ENCODE peak calls at places on chromosome 22, in nine cellular contexts. One of them, this sample, is unnamed.

GRCh38 chr22:22235564-22235963 is 9.0 kb upstream of the VPREB1 start:
- DNase-seq in A549: no peak
- DNase-seq in ovary: no peak
- DNase-seq in lower leg skin: no peak
- DNase-seq in GM12891: peak; percentile 50
- DNase-seq in thyroid gland: peak; percentile 53
- DNase-seq in erythroblast: peak; percentile 59
- DNase-seq in right lobe of liver: no peak
- DNase-seq in body of pancreas: peak; percentile 35
- DNase-seq in this sample: no peak

GRCh38 chr22:49103314-49104052 is 724.2 kb downstream of the BRD1 start:
- DNase-seq in erythroblast: no peak
- DNase-seq in GM12891: no peak
- DNase-seq in body of pancreas: no peak
- DNase-seq in right lobe of liver: no peak
- DNase-seq in ovary: no peak
- DNase-seq in lower leg skin: no peak
- DNase-seq in A549: no peak
- DNase-seq in thyroid gland: no peak
- DNase-seq in this sample: no peak

GRCh38 chr22:43272301-43272700 is 70.9 kb downstream of the SCUBE1 start:
- DNase-seq in lower leg skin: no peak
- DNase-seq in right lobe of liver: no peak
- DNase-seq in body of pancreas: no peak
- DNase-seq in ovary: peak; percentile 64
- DNase-seq in erythroblast: no peak
- DNase-seq in thyroid gland: no peak
- DNase-seq in A549: no peak
- DNase-seq in GM12891: no peak
- DNase-seq in this sample: no peak

GRCh38 chr22:40009231-40009769 is 14.5 kb downstream of the FAM83F start:
- DNase-seq in A549: no peak
- DNase-seq in body of pancreas: peak; percentile 52
- DNase-seq in erythroblast: peak; percentile 76
- DNase-seq in right lobe of liver: no peak
- DNase-seq in lower leg skin: no peak
- DNase-seq in thyroid gland: peak; percentile 64
- DNase-seq in GM12891: no peak
- DNase-seq in ovary: no peak
- DNase-seq in this sample: no peak

GRCh38 chr22:24208012-24208749 is 26.9 kb downstream of the SUSD2 start:
- DNase-seq in A549: peak; percentile 85
- DNase-seq in GM12891: no peak
- DNase-seq in erythroblast: no peak
- DNase-seq in ovary: no peak
- DNase-seq in right lobe of liver: no peak
- DNase-seq in lower leg skin: peak; percentile 62
- DNase-seq in body of pancreas: peak; percentile 74
- DNase-seq in thyroid gland: peak; percentile 67
- DNase-seq in this sample: no peak

GRCh38 chr22:46547883-46548244 is 10.4 kb upstream of the CELSR1 start:
- DNase-seq in right lobe of liver: peak; percentile 87
- DNase-seq in body of pancreas: peak; percentile 45
- DNase-seq in ovary: no peak
- DNase-seq in lower leg skin: peak; percentile 88
- DNase-seq in erythroblast: no peak
- DNase-seq in A549: no peak
- DNase-seq in thyroid gland: peak; percentile 39
- DNase-seq in GM12891: no peak
- DNase-seq in this sample: peak; percentile 83

GRCh38 chr22:17922925-17923898 is 101.1 kb downstream of the MICAL3 start:
- DNase-seq in lower leg skin: no peak
- DNase-seq in A549: no peak
- DNase-seq in ovary: no peak
- DNase-seq in body of pancreas: peak; percentile 48
- DNase-seq in thyroid gland: peak; percentile 81
- DNase-seq in right lobe of liver: peak; percentile 45
- DNase-seq in GM12891: no peak
- DNase-seq in erythroblast: no peak
- DNase-seq in this sample: no peak

GRCh38 chr22:20808844-20809243 is 34.9 kb downstream of the SERPIND1 start:
- DNase-seq in ovary: no peak
- DNase-seq in A549: no peak
- DNase-seq in body of pancreas: no peak
- DNase-seq in erythroblast: no peak
- DNase-seq in GM12891: no peak
- DNase-seq in right lobe of liver: no peak
- DNase-seq in thyroid gland: no peak
- DNase-seq in lower leg skin: no peak
- DNase-seq in this sample: no peak

GRCh38 chr22:16953206-16954059 is 54.6 kb downstream of the GAB4 start:
- DNase-seq in GM12891: no peak
- DNase-seq in right lobe of liver: no peak
- DNase-seq in A549: no peak
- DNase-seq in body of pancreas: no peak
- DNase-seq in ovary: no peak
- DNase-seq in lower leg skin: no peak
- DNase-seq in erythroblast: no peak
- DNase-seq in thyroid gland: no peak
- DNase-seq in this sample: no peak

GRCh38 chr22:17373839-17374238 is 4.6 kb downstream of the CECR2 start:
- DNase-seq in thyroid gland: no peak
- DNase-seq in ovary: no peak
- DNase-seq in A549: no peak
- DNase-seq in GM12891: no peak
- DNase-seq in lower leg skin: no peak
- DNase-seq in erythroblast: no peak
- DNase-seq in right lobe of liver: no peak
- DNase-seq in body of pancreas: no peak
- DNase-seq in this sample: no peak

GRCh38 chr22:20563941-20564371 is 56.5 kb downstream of the MED15 start:
- DNase-seq in erythroblast: no peak
- DNase-seq in right lobe of liver: no peak
- DNase-seq in body of pancreas: no peak
- DNase-seq in A549: no peak
- DNase-seq in lower leg skin: no peak
- DNase-seq in thyroid gland: no peak
- DNase-seq in ovary: no peak
- DNase-seq in GM12891: no peak
- DNase-seq in this sample: no peak

GRCh38 chr22:22863001-22863400 is 24.6 kb upstream of the IGLL5 start:
- DNase-seq in lower leg skin: no peak
- DNase-seq in thyroid gland: no peak
- DNase-seq in ovary: no peak
- DNase-seq in A549: no peak
- DNase-seq in GM12891: no peak
- DNase-seq in erythroblast: no peak
- DNase-seq in body of pancreas: no peak
- DNase-seq in right lobe of liver: no peak
- DNase-seq in this sample: no peak

GRCh38 chr22:43740587-43741270 is 71.4 kb downstream of the EFCAB6 start:
- DNase-seq in body of pancreas: no peak
- DNase-seq in ovary: no peak
- DNase-seq in A549: no peak
- DNase-seq in lower leg skin: no peak
- DNase-seq in erythroblast: peak; percentile 14
- DNase-seq in thyroid gland: no peak
- DNase-seq in GM12891: no peak
- DNase-seq in right lobe of liver: no peak
- DNase-seq in this sample: no peak

GRCh38 chr22:11616811-11617210 is 3911.2 kb upstream of the OR11H1 start:
- DNase-seq in right lobe of liver: no peak
- DNase-seq in ovary: no peak
- DNase-seq in body of pancreas: no peak
- DNase-seq in thyroid gland: no peak
- DNase-seq in A549: no peak
- DNase-seq in GM12891: no peak
- DNase-seq in erythroblast: no peak
- DNase-seq in lower leg skin: no peak
- DNase-seq in this sample: no peak

GRCh38 chr22:49961601-49962011 is 1.0 kb downstream of the PIM3 start:
- DNase-seq in GM12891: no peak
- DNase-seq in thyroid gland: no peak
- DNase-seq in lower leg skin: no peak
- DNase-seq in body of pancreas: no peak
- DNase-seq in A549: no peak
- DNase-seq in ovary: no peak
- DNase-seq in erythroblast: no peak
- DNase-seq in right lobe of liver: peak; percentile 50
- DNase-seq in this sample: peak; percentile 22

GRCh38 chr22:23781533-23781932 is 5.2 kb upstream of the SMARCB1 start:
- DNase-seq in right lobe of liver: no peak
- DNase-seq in body of pancreas: no peak
- DNase-seq in GM12891: no peak
- DNase-seq in erythroblast: no peak
- DNase-seq in ovary: no peak
- DNase-seq in thyroid gland: no peak
- DNase-seq in lower leg skin: peak; percentile 49
- DNase-seq in A549: peak; percentile 37
- DNase-seq in this sample: no peak

GRCh38 chr22:23534851-23535717 is 45.0 kb downstream of the IGLL1 start:
- DNase-seq in A549: no peak
- DNase-seq in erythroblast: no peak
- DNase-seq in body of pancreas: peak; percentile 10
- DNase-seq in lower leg skin: no peak
- DNase-seq in right lobe of liver: no peak
- DNase-seq in ovary: peak; percentile 41
- DNase-seq in thyroid gland: no peak
- DNase-seq in GM12891: no peak
- DNase-seq in this sample: no peak

GRCh38 chr22:40313007-40313406 is 33.3 kb upstream of the ADSL start:
- DNase-seq in body of pancreas: no peak
- DNase-seq in ovary: no peak
- DNase-seq in erythroblast: no peak
- DNase-seq in lower leg skin: no peak
- DNase-seq in thyroid gland: no peak
- DNase-seq in A549: no peak
- DNase-seq in GM12891: no peak
- DNase-seq in right lobe of liver: no peak
- DNase-seq in this sample: no peak

GRCh38 chr22:28051091-28051786 is 132.2 kb upstream of the PITPNB start:
- DNase-seq in right lobe of liver: no peak
- DNase-seq in body of pancreas: no peak
- DNase-seq in GM12891: no peak
- DNase-seq in ovary: no peak
- DNase-seq in A549: no peak
- DNase-seq in thyroid gland: no peak
- DNase-seq in erythroblast: no peak
- DNase-seq in lower leg skin: no peak
- DNase-seq in this sample: no peak

GRCh38 chr22:28920757-28921584 is 37.6 kb downstream of the ZNRF3 start:
- DNase-seq in ovary: no peak
- DNase-seq in right lobe of liver: no peak
- DNase-seq in erythroblast: no peak
- DNase-seq in A549: no peak
- DNase-seq in GM12891: no peak
- DNase-seq in lower leg skin: no peak
- DNase-seq in thyroid gland: no peak
- DNase-seq in body of pancreas: no peak
- DNase-seq in this sample: no peak

GRCh38 chr22:45309422-45310227 is at the start of gene FAM118A:
- DNase-seq in right lobe of liver: peak; percentile 96
- DNase-seq in GM12891: peak; percentile 95
- DNase-seq in thyroid gland: peak; percentile 93
- DNase-seq in ovary: peak; percentile 99
- DNase-seq in A549: peak; percentile 69
- DNase-seq in lower leg skin: peak; percentile 88
- DNase-seq in body of pancreas: peak; percentile 93
- DNase-seq in erythroblast: peak; percentile 98
- DNase-seq in this sample: peak; percentile 96
- TF ChIP-seq POLR2A in right lobe of liver: peak; percentile 81
- TF ChIP-seq POLR2A in GM12891: peak; percentile 79
- TF ChIP-seq POLR2A in thyroid gland: no peak
- TF ChIP-seq POLR2A in ovary: peak; percentile 74
- TF ChIP-seq POLR2A in A549: peak; percentile 74
- TF ChIP-seq POLR2A in lower leg skin: no peak
- TF ChIP-seq POLR2A in body of pancreas: peak; percentile 75
- TF ChIP-seq POLR2A in erythroblast: peak; percentile 81
- TF ChIP-seq POLR2A in this sample: peak; percentile 84

GRCh38 chr22:37745548-37746365 is 48.9 kb downstream of the TRIOBP start:
- DNase-seq in lower leg skin: peak; percentile 84
- DNase-seq in erythroblast: peak; percentile 95
- DNase-seq in A549: peak; percentile 60
- DNase-seq in ovary: peak; percentile 92
- DNase-seq in right lobe of liver: peak; percentile 95
- DNase-seq in GM12891: peak; percentile 97
- DNase-seq in body of pancreas: peak; percentile 92
- DNase-seq in thyroid gland: peak; percentile 94
- DNase-seq in this sample: peak; percentile 95
- TF ChIP-seq POLR2A in lower leg skin: no peak
- TF ChIP-seq POLR2A in erythroblast: peak; percentile 24
- TF ChIP-seq POLR2A in A549: peak; percentile 56
- TF ChIP-seq POLR2A in ovary: no peak
- TF ChIP-seq POLR2A in right lobe of liver: peak; percentile 64
- TF ChIP-seq POLR2A in GM12891: no peak
- TF ChIP-seq POLR2A in body of pancreas: peak; percentile 47
- TF ChIP-seq POLR2A in thyroid gland: no peak
- TF ChIP-seq POLR2A in this sample: no peak

GRCh38 chr22:36331912-36332622 is 55.7 kb downstream of the MYH9 start:
- DNase-seq in GM12891: no peak
- DNase-seq in body of pancreas: peak; percentile 67
- DNase-seq in lower leg skin: peak; percentile 85
- DNase-seq in right lobe of liver: peak; percentile 79
- DNase-seq in ovary: peak; percentile 76
- DNase-seq in erythroblast: peak; percentile 82
- DNase-seq in thyroid gland: peak; percentile 82
- DNase-seq in A549: peak; percentile 18
- DNase-seq in this sample: peak; percentile 82
- TF ChIP-seq POLR2A in GM12891: peak; percentile 72
- TF ChIP-seq POLR2A in body of pancreas: no peak
- TF ChIP-seq POLR2A in lower leg skin: no peak
- TF ChIP-seq POLR2A in right lobe of liver: no peak
- TF ChIP-seq POLR2A in ovary: no peak
- TF ChIP-seq POLR2A in erythroblast: no peak
- TF ChIP-seq POLR2A in thyroid gland: no peak
- TF ChIP-seq POLR2A in A549: no peak
- TF ChIP-seq POLR2A in this sample: no peak

DNA sequence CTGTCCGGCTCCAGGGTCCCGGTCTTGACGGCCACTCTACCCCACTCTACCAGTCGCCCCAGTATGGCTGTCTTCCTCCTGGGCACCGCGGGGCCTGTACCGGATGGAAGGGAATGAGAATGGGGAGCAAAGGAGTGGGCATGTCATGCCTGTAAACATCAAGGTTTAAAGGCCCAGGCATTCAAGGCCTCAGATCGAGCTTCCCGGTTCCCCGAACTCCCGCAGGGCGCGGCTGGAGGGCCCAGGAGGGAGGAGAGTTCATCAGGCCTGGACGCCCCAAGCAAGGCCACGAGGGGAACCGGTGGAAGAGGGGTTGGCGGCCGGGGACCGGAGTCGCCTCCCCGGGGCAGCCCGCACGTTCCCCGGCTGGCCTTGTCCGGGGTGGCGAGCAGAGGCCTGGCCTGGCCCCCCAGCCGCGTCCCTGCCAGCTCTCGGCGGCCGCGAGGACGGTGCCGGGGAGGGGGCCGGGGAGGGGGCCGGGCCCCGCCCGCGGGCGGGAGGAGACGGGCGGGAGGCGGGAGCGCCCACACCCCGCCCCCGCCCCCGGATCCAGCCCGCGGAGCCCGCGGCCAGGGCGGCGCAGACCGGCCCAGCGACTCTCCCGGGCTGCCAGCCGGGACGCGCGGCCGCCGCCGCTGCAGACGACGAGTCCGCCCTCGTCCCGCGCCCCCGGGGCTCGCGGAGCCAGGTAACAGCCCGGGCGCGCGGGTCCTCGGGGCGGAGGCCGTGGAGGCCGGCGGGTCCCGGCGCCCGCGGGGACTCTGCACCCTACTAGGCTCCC is at the start of gene CDC42EP1:
- DNase-seq in A549: no peak
- DNase-seq in thyroid gland: peak; percentile 61
- DNase-seq in body of pancreas: peak; percentile 80
- DNase-seq in GM12891: no peak
- DNase-seq in erythroblast: peak; percentile 39
- DNase-seq in ovary: peak; percentile 80
- DNase-seq in lower leg skin: no peak
- DNase-seq in right lobe of liver: peak; percentile 79
- DNase-seq in this sample: peak; percentile 54
- TF ChIP-seq POLR2A in A549: peak; percentile 75
- TF ChIP-seq POLR2A in thyroid gland: peak; percentile 49
- TF ChIP-seq POLR2A in body of pancreas: peak; percentile 71
- TF ChIP-seq POLR2A in GM12891: no peak
- TF ChIP-seq POLR2A in erythroblast: no peak
- TF ChIP-seq POLR2A in ovary: peak; percentile 77
- TF ChIP-seq POLR2A in lower leg skin: no peak
- TF ChIP-seq POLR2A in right lobe of liver: peak; percentile 96
- TF ChIP-seq POLR2A in this sample: peak; percentile 81

This sample was measured in upper lobe of left lung.